ENCODE peak calls at places on chromosome 13, in six cellular contexts. One of them, this sample, is unnamed.

GRCh38 chr13:92745233-92745632 is 481.4 kb upstream of the GPC6 start:
- DNase-seq in C1 segment of cervical spinal cord: no peak
- DNase-seq in hippocampal formation: no peak
- DNase-seq in H9: no peak
- DNase-seq in fibroblast of the aortic adventitia: no peak
- DNase-seq in midbrain: no peak
- DNase-seq in this sample: peak

GRCh38 chr13:113178070-113178895 is 19.8 kb downstream of the PROZ start:
- DNase-seq in midbrain: no peak
- DNase-seq in fibroblast of the aortic adventitia: peak
- DNase-seq in C1 segment of cervical spinal cord: no peak
- DNase-seq in H9: no peak
- DNase-seq in hippocampal formation: no peak
- DNase-seq in this sample: no peak

GRCh38 chr13:19062019-19062646 is 119.5 kb downstream of the TUBA3C start:
- DNase-seq in hippocampal formation: no peak
- DNase-seq in fibroblast of the aortic adventitia: no peak
- DNase-seq in midbrain: no peak
- DNase-seq in C1 segment of cervical spinal cord: no peak
- DNase-seq in H9: no peak
- DNase-seq in this sample: no peak

GRCh38 chr13:32323912-32324311 is 8.6 kb downstream of the BRCA2 start:
- DNase-seq in midbrain: no peak
- DNase-seq in fibroblast of the aortic adventitia: peak
- DNase-seq in H9: no peak
- DNase-seq in C1 segment of cervical spinal cord: no peak
- DNase-seq in hippocampal formation: no peak
- DNase-seq in this sample: no peak

GRCh38 chr13:21799671-21800070 is 128.8 kb downstream of the FGF9 start:
- DNase-seq in midbrain: no peak
- DNase-seq in fibroblast of the aortic adventitia: no peak
- DNase-seq in C1 segment of cervical spinal cord: no peak
- DNase-seq in hippocampal formation: no peak
- DNase-seq in H9: no peak
- DNase-seq in this sample: no peak

GRCh38 chr13:104831823-104832222 is 1703.6 kb downstream of the EFNB2 start:
- DNase-seq in hippocampal formation: no peak
- DNase-seq in midbrain: no peak
- DNase-seq in H9: no peak
- DNase-seq in fibroblast of the aortic adventitia: no peak
- DNase-seq in C1 segment of cervical spinal cord: no peak
- DNase-seq in this sample: no peak

GRCh38 chr13:111558700-111559088 is 238.3 kb downstream of the TEX29 start:
- DNase-seq in midbrain: no peak
- DNase-seq in fibroblast of the aortic adventitia: no peak
- DNase-seq in hippocampal formation: no peak
- DNase-seq in H9: no peak
- DNase-seq in C1 segment of cervical spinal cord: no peak
- DNase-seq in this sample: no peak

GRCh38 chr13:40379186-40379585 is 287.3 kb downstream of the FOXO1 start:
- DNase-seq in midbrain: peak
- DNase-seq in hippocampal formation: peak
- DNase-seq in H9: no peak
- DNase-seq in C1 segment of cervical spinal cord: no peak
- DNase-seq in fibroblast of the aortic adventitia: no peak
- DNase-seq in this sample: no peak

GRCh38 chr13:49669735-49670309 is 21.5 kb downstream of the EBPL start:
- DNase-seq in midbrain: peak
- DNase-seq in H9: peak
- DNase-seq in fibroblast of the aortic adventitia: peak
- DNase-seq in hippocampal formation: peak
- DNase-seq in C1 segment of cervical spinal cord: no peak
- DNase-seq in this sample: peak

GRCh38 chr13:23069571-23069970 is 111.2 kb upstream of the SGCG start:
- DNase-seq in midbrain: no peak
- DNase-seq in hippocampal formation: no peak
- DNase-seq in C1 segment of cervical spinal cord: no peak
- DNase-seq in H9: no peak
- DNase-seq in fibroblast of the aortic adventitia: peak
- DNase-seq in this sample: no peak

GRCh38 chr13:40231311-40231710 is 435.1 kb downstream of the FOXO1 start:
- DNase-seq in H9: no peak
- DNase-seq in hippocampal formation: no peak
- DNase-seq in fibroblast of the aortic adventitia: no peak
- DNase-seq in C1 segment of cervical spinal cord: no peak
- DNase-seq in midbrain: no peak
- DNase-seq in this sample: no peak

GRCh38 chr13:75402787-75403186 is 79.2 kb downstream of the TBC1D4 start:
- DNase-seq in hippocampal formation: no peak
- DNase-seq in H9: no peak
- DNase-seq in C1 segment of cervical spinal cord: no peak
- DNase-seq in midbrain: no peak
- DNase-seq in fibroblast of the aortic adventitia: no peak
- DNase-seq in this sample: no peak

GRCh38 chr13:101398920-101399319 is 17.4 kb downstream of the NALCN start:
- DNase-seq in hippocampal formation: no peak
- DNase-seq in H9: no peak
- DNase-seq in midbrain: no peak
- DNase-seq in fibroblast of the aortic adventitia: peak
- DNase-seq in C1 segment of cervical spinal cord: no peak
- DNase-seq in this sample: no peak

GRCh38 chr13:45258339-45258685 is 57.5 kb upstream of the KCTD4 start:
- DNase-seq in fibroblast of the aortic adventitia: peak
- DNase-seq in hippocampal formation: no peak
- DNase-seq in C1 segment of cervical spinal cord: no peak
- DNase-seq in midbrain: no peak
- DNase-seq in H9: no peak
- DNase-seq in this sample: no peak

GRCh38 chr13:33150146-33150545 is 133.9 kb downstream of the KL start:
- DNase-seq in hippocampal formation: no peak
- DNase-seq in H9: no peak
- DNase-seq in midbrain: no peak
- DNase-seq in C1 segment of cervical spinal cord: no peak
- DNase-seq in fibroblast of the aortic adventitia: peak
- DNase-seq in this sample: no peak

GRCh38 chr13:32624441-32624840 is 38.2 kb downstream of the PDS5B start:
- DNase-seq in H9: no peak
- DNase-seq in midbrain: no peak
- DNase-seq in fibroblast of the aortic adventitia: peak
- DNase-seq in C1 segment of cervical spinal cord: no peak
- DNase-seq in hippocampal formation: no peak
- DNase-seq in this sample: no peak

GRCh38 chr13:113564331-113565023 is 20.1 kb upstream of the TFDP1 start:
- DNase-seq in C1 segment of cervical spinal cord: no peak
- DNase-seq in H9: no peak
- DNase-seq in fibroblast of the aortic adventitia: no peak
- DNase-seq in hippocampal formation: no peak
- DNase-seq in midbrain: no peak
- DNase-seq in this sample: no peak

GRCh38 chr13:98397221-98397620 is 179.7 kb downstream of the STK24 start:
- DNase-seq in fibroblast of the aortic adventitia: peak
- DNase-seq in hippocampal formation: no peak
- DNase-seq in H9: no peak
- DNase-seq in midbrain: no peak
- DNase-seq in C1 segment of cervical spinal cord: no peak
- DNase-seq in this sample: no peak

GRCh38 chr13:91774397-91774796 is 376.0 kb downstream of the GPC5 start:
- DNase-seq in hippocampal formation: no peak
- DNase-seq in H9: no peak
- DNase-seq in midbrain: no peak
- DNase-seq in C1 segment of cervical spinal cord: no peak
- DNase-seq in fibroblast of the aortic adventitia: no peak
- DNase-seq in this sample: no peak

GRCh38 chr13:85261757-85262346 is 537.4 kb downstream of the SLITRK6 start:
- DNase-seq in fibroblast of the aortic adventitia: no peak
- DNase-seq in hippocampal formation: no peak
- DNase-seq in midbrain: no peak
- DNase-seq in H9: no peak
- DNase-seq in C1 segment of cervical spinal cord: no peak
- DNase-seq in this sample: no peak

GRCh38 chr13:98246538-98247172 is 69.6 kb upstream of the RNF113B start:
- DNase-seq in H9: no peak
- DNase-seq in midbrain: no peak
- DNase-seq in fibroblast of the aortic adventitia: no peak
- DNase-seq in hippocampal formation: no peak
- DNase-seq in C1 segment of cervical spinal cord: no peak
- DNase-seq in this sample: no peak

GRCh38 chr13:38662362-38662761 is 24.5 kb upstream of the FREM2 start:
- DNase-seq in hippocampal formation: no peak
- DNase-seq in C1 segment of cervical spinal cord: no peak
- DNase-seq in H9: no peak
- DNase-seq in fibroblast of the aortic adventitia: peak
- DNase-seq in midbrain: no peak
- DNase-seq in this sample: no peak